ENCODE peak calls at places on chromosomes 11 and 22, in five cellular contexts. F, K, J, Z and T are unnamed samples. For H3K4me1, the result is how much of the 10 kb centered on the place peaks cover.

GRCh38 chr22:36258750-36259619 is 6.1 kb downstream of the APOL1 start:
- DNase-seq in F (no peak), Z (peak), J (no peak), K (no peak), T (peak)

GRCh38 chr11:75383246-75383645 is 16.1 kb upstream of the RPS3 start:
- DNase-seq in K (no peak), F (no peak), J (no peak), Z (no peak), T (no peak)

GRCh38 chr11:112132737-112133136 is 31.2 kb downstream of the IL18 start:
- DNase-seq in Z (no peak), K (no peak), F (no peak), J (no peak), T (no peak)

GRCh38 chr11:19919050-19919561 is 206.5 kb downstream of the NAV2 start:
- DNase-seq in Z (peak), F (no peak), K (peak), J (no peak), T (no peak)

GRCh38 chr11:86938203-86938899 is 16.8 kb downstream of the FZD4 start:
- DNase-seq in F (no peak), J (no peak), K (no peak), Z (no peak), T (no peak)

GRCh38 chr11:10400856-10401255 is 54.2 kb upstream of the AMPD3 start:
- DNase-seq in Z (peak), F (no peak), J (no peak), K (no peak), T (no peak)

GRCh38 chr11:116267146-116267545 is 505.6 kb downstream of the BUD13 start:
- DNase-seq in Z (no peak), J (no peak), K (no peak), F (no peak), T (no peak)

GRCh38 chr11:66011239-66011784 is 496 bp upstream of the CST6 start:
- DNase-seq in Z (peak), K (peak), J (peak), F (no peak), T (no peak)

GRCh38 chr11:112113539-112114457 is 27.1 kb downstream of the SDHD start:
- DNase-seq in K (no peak), Z (peak), F (no peak), J (peak), T (no peak)

GRCh38 chr11:100709233-100709999 is 22.3 kb downstream of the ARHGAP42 start:
- DNase-seq in J (no peak), K (no peak), Z (peak), F (no peak), T (no peak)

GRCh38 chr11:2529636-2530035 is 84.8 kb downstream of the KCNQ1 start:
- DNase-seq in K (peak), F (no peak), J (no peak), Z (no peak), T (no peak)

GRCh38 chr11:789951-790350 is at the start of gene CEND1:
- DNase-seq in J (no peak), K (no peak), Z (peak), F (no peak), T (no peak)

GRCh38 chr11:34346551-34346950 is 11.3 kb downstream of the ABTB2 start:
- DNase-seq in F (no peak), K (no peak), J (no peak), Z (no peak), T (peak)

GRCh38 chr22:20422965-20423635 is 14.5 kb downstream of the SCARF2 start:
- DNase-seq in J (no peak), F (no peak), Z (no peak), K (peak), T (no peak)

GRCh38 chr22:23503736-23504440 is 76.2 kb downstream of the IGLL1 start:
- DNase-seq in Z (no peak), K (no peak), J (no peak), F (no peak), T (no peak)

GRCh38 chr22:30474683-30475424 is 3.0 kb upstream of the SEC14L3 start:
- DNase-seq in K (peak), Z (no peak), J (no peak), F (no peak), T (no peak)

GRCh38 chr11:76638267-76639197 is 32.0 kb downstream of the LRRC32 start:
- DNase-seq in F (no peak), K (no peak), J (no peak), Z (no peak), T (no peak)

GRCh38 chr11:70702040-70702648 is 303.8 kb downstream of the CTTN start:
- DNase-seq in Z (no peak), J (no peak), F (no peak), K (no peak), T (no peak)
- H3K4me1 ChIP-seq in Z (under half), J (under half), F (under half), K (under half), T (under half)

DNA sequence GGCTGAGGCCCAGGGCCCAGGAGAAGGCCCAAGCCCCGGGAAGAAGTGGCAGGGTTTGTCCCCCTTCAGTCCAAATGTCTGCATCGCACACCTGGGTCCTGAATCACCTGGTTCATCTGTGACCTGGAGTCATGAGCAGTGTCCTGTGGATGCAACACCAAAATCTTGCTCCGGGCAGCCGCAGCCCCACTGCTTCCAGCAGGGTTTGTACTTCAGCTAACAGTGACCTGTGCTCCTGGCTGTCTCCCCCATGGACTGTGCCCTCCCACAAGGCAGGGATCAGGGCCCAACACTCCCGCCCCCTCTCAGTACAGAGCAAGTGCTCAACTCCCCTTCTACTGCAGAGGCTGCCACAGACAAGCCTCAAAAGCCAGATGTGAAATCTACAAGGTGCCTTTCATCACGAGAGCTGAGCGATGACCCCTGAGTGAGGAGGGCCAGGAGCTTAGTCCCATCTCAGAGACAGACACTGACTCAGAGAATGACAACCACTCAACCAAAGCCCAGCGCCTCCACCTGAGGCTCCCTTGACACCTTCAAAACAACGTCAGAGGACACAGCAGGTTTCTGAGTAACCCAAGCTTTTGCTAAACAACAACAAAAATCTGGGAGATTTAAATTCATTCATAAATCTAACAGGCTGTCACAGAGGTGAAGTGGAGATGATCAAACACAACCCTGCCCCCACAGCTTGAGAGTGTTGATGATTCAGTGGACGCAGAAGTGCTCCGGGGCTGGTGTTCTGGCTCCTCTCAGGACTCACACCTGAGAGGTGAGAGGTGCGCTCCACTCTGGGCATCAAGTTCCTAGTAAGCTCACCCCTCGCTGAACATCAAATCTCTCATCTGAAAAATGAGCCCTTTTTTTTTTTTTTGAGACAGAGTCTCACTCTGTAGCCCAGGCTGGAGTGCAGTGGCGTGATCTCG is 3.4 kb downstream of the KIAA0930 start:
- DNase-seq in K (no peak), F (no peak), J (no peak), Z (no peak), T (no peak)
- H3K4me3 ChIP-seq in K (no peak), F (no peak), J (no peak), Z (no peak), T (no peak)

GRCh38 chr22:17945156-17945850 is 79.1 kb downstream of the MICAL3 start:
- DNase-seq in K (no peak), J (no peak), Z (no peak), F (no peak), T (no peak)

GRCh38 chr22:17943533-17944204 is 80.7 kb downstream of the MICAL3 start:
- DNase-seq in K (no peak), F (no peak), Z (no peak), J (peak), T (no peak)

GRCh38 chr22:17945851-17946690 is 78.3 kb downstream of the MICAL3 start:
- DNase-seq in F (no peak), J (no peak), K (no peak), Z (no peak), T (no peak)

GRCh38 chr22:17942721-17943120 is 81.6 kb downstream of the MICAL3 start:
- DNase-seq in J (no peak), K (no peak), Z (no peak), F (no peak), T (no peak)

DNA sequence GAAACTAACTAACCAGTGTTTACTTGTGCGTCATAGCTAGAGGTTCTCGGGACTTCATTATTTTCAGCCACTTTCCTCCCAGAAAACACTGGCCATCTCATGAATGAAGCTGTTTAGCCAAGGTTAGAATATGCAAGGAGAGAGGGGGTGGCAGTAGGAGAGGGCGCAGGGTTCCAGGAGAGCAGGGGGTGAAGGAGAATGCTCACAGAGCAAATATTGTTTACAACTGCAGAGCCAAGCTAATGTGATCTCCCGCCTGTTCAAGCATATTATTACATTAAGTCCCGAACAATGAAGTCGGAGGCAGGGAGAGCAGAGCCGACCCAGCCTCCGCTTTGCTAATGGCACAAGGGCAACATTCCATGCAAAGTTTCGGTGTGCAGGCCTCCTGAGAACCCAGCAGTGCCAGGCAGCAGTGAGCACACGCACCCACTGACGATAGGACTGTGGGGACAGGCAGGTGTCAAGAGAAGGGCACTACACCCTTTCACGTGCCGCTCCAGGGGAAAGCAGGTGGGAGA is 80.1 kb downstream of the MICAL3 start:
- DNase-seq in Z (no peak), F (no peak), J (no peak), K (no peak), T (no peak)
- TF ChIP-seq POLR2A in Z (no peak), F (no peak), J (no peak), K (no peak), T (no peak)

DNA sequence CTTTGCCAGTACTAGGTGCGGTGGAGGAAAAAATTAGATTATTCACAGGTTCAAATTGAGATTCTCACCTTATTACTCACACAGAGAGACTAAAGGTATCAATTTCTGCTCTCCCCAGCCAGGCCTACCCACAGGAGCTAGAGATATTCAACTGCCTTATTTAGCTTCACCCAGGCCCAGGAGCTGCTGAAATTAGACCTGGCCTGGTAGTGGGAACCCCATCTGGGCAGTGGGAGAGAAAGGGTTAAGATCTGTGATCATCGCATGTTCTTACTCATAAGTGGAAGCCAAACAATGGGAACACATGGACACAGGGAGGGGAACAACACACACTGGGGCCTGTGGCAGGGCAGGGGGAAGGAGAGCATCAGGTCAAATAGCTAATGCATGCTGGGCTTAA is 20.9 kb upstream of the MICAL2 start:
- DNase-seq in J (no peak), F (no peak), Z (peak), K (no peak), T (no peak)
- H3K4me1 ChIP-seq in J (under half), F (under half), Z (under half), K (under half), T (half or more)

GRCh38 chr22:40967120-40967760 is 16.1 kb downstream of the RBX1 start:
- DNase-seq in J (no peak), K (no peak), F (no peak), Z (no peak), T (no peak)

GRCh38 chr22:40966683-40967082 is 15.5 kb downstream of the RBX1 start:
- DNase-seq in J (no peak), K (no peak), F (no peak), Z (no peak), T (no peak)

GRCh38 chr22:40960137-40960536 is 9.0 kb downstream of the RBX1 start:
- DNase-seq in F (no peak), Z (no peak), J (no peak), K (no peak), T (no peak)

GRCh38 chr22:40965936-40966557 is 14.9 kb downstream of the RBX1 start:
- DNase-seq in J (peak), F (no peak), K (no peak), Z (no peak), T (no peak)
- H3K4me3 ChIP-seq in J (no peak), F (no peak), K (no peak), Z (no peak), T (no peak)

DNA sequence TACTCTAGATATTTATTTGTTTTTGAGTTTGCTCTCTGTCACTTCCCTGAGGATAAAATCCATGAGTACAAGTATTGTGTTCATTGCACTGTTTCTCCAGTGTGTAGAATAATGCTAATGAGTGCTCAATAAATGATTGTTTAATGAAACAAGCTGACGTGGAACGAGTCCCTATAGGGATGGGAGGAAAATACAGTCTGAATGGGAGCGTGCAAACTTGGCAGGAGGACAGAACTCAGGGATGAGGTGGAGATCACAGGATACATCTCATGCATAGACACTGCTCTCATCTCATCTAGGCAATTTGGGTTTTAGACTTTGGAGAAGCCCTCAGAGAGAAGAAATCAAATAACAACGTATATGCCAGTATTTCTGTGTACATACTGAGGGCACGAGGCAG is 58.4 kb upstream of the ZC3H12C start:
- DNase-seq in K (no peak), Z (no peak), J (no peak), F (no peak), T (no peak)
- TF ChIP-seq POLR2A in K (no peak), Z (no peak), J (no peak), F (no peak), T (no peak)

DNA sequence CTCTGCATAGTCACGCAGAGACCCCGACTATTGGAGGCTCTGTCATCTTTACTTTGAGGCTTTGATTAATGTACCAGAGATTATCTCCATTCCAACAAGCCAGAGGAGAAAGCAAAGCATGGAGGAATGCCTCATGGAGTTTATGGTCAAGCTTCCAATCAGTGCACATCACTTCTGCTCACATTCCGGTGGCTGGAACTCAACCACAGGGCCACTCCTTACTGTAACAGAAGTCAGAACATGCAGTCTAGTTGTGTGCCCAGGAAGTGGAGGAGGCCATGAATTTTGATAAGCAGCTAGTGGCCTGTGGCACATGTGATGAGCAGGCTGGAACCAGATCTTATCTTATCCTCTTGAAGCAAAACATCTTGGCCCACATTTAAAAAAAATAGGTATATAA is 258.9 kb upstream of the ARHGAP20 start:
- DNase-seq in K (no peak), Z (peak), J (no peak), F (no peak), T (no peak)
- H3K4me1 ChIP-seq in K (under half), Z (under half), J (under half), F (under half), T (under half)

DNA sequence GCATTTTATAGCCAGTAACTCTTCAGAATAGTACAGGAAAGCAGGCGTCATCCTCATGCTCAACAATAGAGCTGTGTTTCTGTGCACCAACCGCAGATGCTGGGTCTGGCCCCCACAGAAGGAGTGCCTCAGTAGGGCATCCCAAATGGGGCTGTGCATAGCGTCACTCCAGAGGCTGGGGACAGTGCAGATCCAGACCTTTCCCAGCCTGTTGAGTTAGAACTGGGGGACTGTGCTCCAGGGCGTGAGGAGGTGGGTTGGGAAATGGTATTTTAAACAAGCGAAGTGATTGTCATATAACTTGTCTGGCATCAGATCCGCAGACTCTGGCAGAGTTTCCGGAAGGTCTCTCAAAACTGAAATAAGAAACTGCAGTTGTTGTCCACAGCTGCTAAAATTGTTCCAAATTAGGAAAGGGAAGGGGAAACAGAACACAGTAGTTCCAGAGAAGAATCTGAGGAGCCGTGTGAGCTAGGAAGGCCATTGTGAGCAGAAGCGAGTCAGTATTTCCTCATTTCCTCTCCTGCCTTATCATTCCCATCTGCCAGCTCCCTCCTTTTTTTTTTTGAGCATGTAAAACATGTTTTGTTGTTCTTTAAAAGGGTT is 52.2 kb downstream of the JAM3 start:
- DNase-seq in J (no peak), F (no peak), K (no peak), Z (peak), T (peak)
- H3K4me3 ChIP-seq in J (no peak), F (no peak), K (no peak), Z (peak), T (no peak)

DNA sequence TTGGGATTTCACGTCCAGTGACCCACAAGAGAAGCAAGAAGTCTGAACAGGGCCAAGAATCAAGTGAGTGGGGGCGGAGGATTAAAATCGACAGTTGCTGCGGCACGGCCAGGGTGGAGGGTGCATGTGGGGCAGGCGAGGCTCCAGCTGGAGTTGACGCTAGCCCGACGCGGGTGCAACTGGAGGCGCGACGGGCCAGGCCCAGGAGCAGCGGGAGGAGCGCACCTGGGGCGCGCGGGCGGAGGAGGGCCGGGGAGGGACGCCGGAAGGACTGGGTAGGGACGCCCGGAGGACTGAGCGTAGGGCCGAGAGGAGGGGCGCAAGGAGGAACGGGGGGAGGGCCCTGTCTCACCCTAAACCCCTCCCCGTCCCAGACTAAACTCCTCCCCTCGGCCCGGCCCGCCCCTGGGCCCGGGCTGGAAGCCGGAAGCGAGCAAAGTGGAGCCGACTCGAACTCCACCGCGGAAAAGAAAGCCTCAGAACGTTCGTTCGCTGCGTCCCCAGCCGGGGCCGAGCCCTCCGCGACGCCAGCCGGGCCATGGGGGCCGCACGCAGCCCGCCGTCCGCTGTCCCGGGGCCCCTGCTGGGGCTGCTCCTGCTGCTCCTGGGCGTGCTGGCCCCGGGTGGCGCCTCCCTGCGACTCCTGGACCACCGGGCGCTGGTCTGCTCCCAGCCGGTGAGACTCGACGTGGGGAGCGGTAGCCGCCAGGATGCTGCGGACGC is at the start of gene IL17RA:
- DNase-seq in J (peak), F (peak), K (peak), Z (peak), T (peak)
- TF ChIP-seq POLR2A in J (peak), F (no peak), K (peak), Z (peak), T (peak)